ENCODE peak calls at places on chromosomes 5 and 9, in seven cellular contexts. One of them, this sample, is unnamed.

GRCh38 chr5:101590384-101590783 is 687.3 kb upstream of the ST8SIA4 start:
- DNase-seq in thoracic aorta: no peak
- DNase-seq in WERI-Rb-1: peak
- DNase-seq in stomach: no peak
- DNase-seq in B cell: no peak
- DNase-seq in tibial nerve: no peak
- DNase-seq in fibroblast of mammary gland: peak
- DNase-seq in this sample: no peak

GRCh38 chr5:172724658-172725183 is 46.3 kb downstream of the DUSP1 start:
- DNase-seq in thoracic aorta: no peak
- DNase-seq in WERI-Rb-1: no peak
- DNase-seq in stomach: no peak
- DNase-seq in B cell: no peak
- DNase-seq in tibial nerve: no peak
- DNase-seq in fibroblast of mammary gland: no peak
- DNase-seq in this sample: no peak

GRCh38 chr5:71786337-71787060 is 67.4 kb downstream of the CARTPT start:
- DNase-seq in thoracic aorta: no peak
- DNase-seq in WERI-Rb-1: no peak
- DNase-seq in stomach: no peak
- DNase-seq in B cell: no peak
- DNase-seq in tibial nerve: no peak
- DNase-seq in fibroblast of mammary gland: no peak
- DNase-seq in this sample: no peak

GRCh38 chr9:976805-977360 is 428 bp downstream of the DMRT3 start:
- DNase-seq in thoracic aorta: no peak
- DNase-seq in WERI-Rb-1: peak
- DNase-seq in stomach: no peak
- DNase-seq in B cell: no peak
- DNase-seq in tibial nerve: no peak
- DNase-seq in fibroblast of mammary gland: no peak
- DNase-seq in this sample: no peak

GRCh38 chr5:135461752-135462151 is 9.6 kb upstream of the TIFAB start:
- DNase-seq in thoracic aorta: no peak
- DNase-seq in WERI-Rb-1: no peak
- DNase-seq in stomach: no peak
- DNase-seq in B cell: no peak
- DNase-seq in tibial nerve: no peak
- DNase-seq in fibroblast of mammary gland: no peak
- DNase-seq in this sample: no peak

GRCh38 chr9:76984476-76984875 is 35.0 kb upstream of the FOXB2 start:
- DNase-seq in thoracic aorta: no peak
- DNase-seq in WERI-Rb-1: no peak
- DNase-seq in stomach: no peak
- DNase-seq in B cell: no peak
- DNase-seq in tibial nerve: no peak
- DNase-seq in fibroblast of mammary gland: peak
- DNase-seq in this sample: no peak

GRCh38 chr5:139650689-139651501 is 2.7 kb downstream of the CXXC5 start:
- DNase-seq in thoracic aorta: no peak
- DNase-seq in WERI-Rb-1: peak
- DNase-seq in stomach: peak
- DNase-seq in B cell: no peak
- DNase-seq in tibial nerve: peak
- DNase-seq in fibroblast of mammary gland: no peak
- DNase-seq in this sample: no peak

GRCh38 chr5:73299665-73300435 is 126.9 kb downstream of the TMEM174 start:
- DNase-seq in thoracic aorta: no peak
- DNase-seq in WERI-Rb-1: no peak
- DNase-seq in stomach: no peak
- DNase-seq in B cell: no peak
- DNase-seq in tibial nerve: no peak
- DNase-seq in fibroblast of mammary gland: no peak
- DNase-seq in this sample: no peak

GRCh38 chr9:122930541-122930932 is 775 bp downstream of the ZBTB26 start:
- DNase-seq in thoracic aorta: no peak
- DNase-seq in WERI-Rb-1: no peak
- DNase-seq in stomach: no peak
- DNase-seq in B cell: no peak
- DNase-seq in tibial nerve: no peak
- DNase-seq in fibroblast of mammary gland: no peak
- DNase-seq in this sample: no peak

GRCh38 chr5:168908207-168908606 is 329.0 kb upstream of the PANK3 start:
- DNase-seq in thoracic aorta: no peak
- DNase-seq in WERI-Rb-1: no peak
- DNase-seq in stomach: no peak
- DNase-seq in B cell: no peak
- DNase-seq in tibial nerve: no peak
- DNase-seq in fibroblast of mammary gland: peak
- DNase-seq in this sample: no peak

GRCh38 chr5:138068742-138069375 is 15.0 kb upstream of the WNT8A start:
- DNase-seq in thoracic aorta: peak
- DNase-seq in WERI-Rb-1: peak
- DNase-seq in stomach: peak
- DNase-seq in B cell: peak
- DNase-seq in tibial nerve: peak
- DNase-seq in fibroblast of mammary gland: peak
- DNase-seq in this sample: peak

GRCh38 chr9:138096192-138096845 is 218.7 kb downstream of the CACNA1B start:
- DNase-seq in thoracic aorta: no peak
- DNase-seq in WERI-Rb-1: no peak
- DNase-seq in stomach: peak
- DNase-seq in B cell: no peak
- DNase-seq in tibial nerve: no peak
- DNase-seq in fibroblast of mammary gland: no peak
- DNase-seq in this sample: no peak

GRCh38 chr5:146797683-146798082 is 80.9 kb downstream of the PPP2R2B start:
- DNase-seq in thoracic aorta: no peak
- DNase-seq in WERI-Rb-1: no peak
- DNase-seq in stomach: no peak
- DNase-seq in B cell: no peak
- DNase-seq in tibial nerve: no peak
- DNase-seq in fibroblast of mammary gland: no peak
- DNase-seq in this sample: no peak

GRCh38 chr5:154740483-154740882 is 14.7 kb upstream of the LARP1 start:
- DNase-seq in thoracic aorta: no peak
- DNase-seq in WERI-Rb-1: no peak
- DNase-seq in stomach: peak
- DNase-seq in B cell: no peak
- DNase-seq in tibial nerve: no peak
- DNase-seq in fibroblast of mammary gland: peak
- DNase-seq in this sample: no peak

GRCh38 chr9:23830949-23831730 is 5.1 kb upstream of the ELAVL2 start:
- DNase-seq in thoracic aorta: no peak
- DNase-seq in WERI-Rb-1: peak
- DNase-seq in stomach: no peak
- DNase-seq in B cell: no peak
- DNase-seq in tibial nerve: no peak
- DNase-seq in fibroblast of mammary gland: no peak
- DNase-seq in this sample: no peak

GRCh38 chr9:89961616-89962341 is 357.0 kb downstream of the GADD45G start:
- DNase-seq in thoracic aorta: no peak
- DNase-seq in WERI-Rb-1: no peak
- DNase-seq in stomach: no peak
- DNase-seq in B cell: peak
- DNase-seq in tibial nerve: no peak
- DNase-seq in fibroblast of mammary gland: peak
- DNase-seq in this sample: no peak

GRCh38 chr5:53983568-53984465 is 326.6 kb downstream of the ARL15 start:
- DNase-seq in thoracic aorta: no peak
- DNase-seq in WERI-Rb-1: no peak
- DNase-seq in stomach: no peak
- DNase-seq in B cell: no peak
- DNase-seq in tibial nerve: no peak
- DNase-seq in fibroblast of mammary gland: peak
- DNase-seq in this sample: no peak

GRCh38 chr5:117691364-117691763 is 1116.7 kb upstream of the SEMA6A start:
- DNase-seq in thoracic aorta: no peak
- DNase-seq in WERI-Rb-1: no peak
- DNase-seq in stomach: no peak
- DNase-seq in B cell: no peak
- DNase-seq in tibial nerve: no peak
- DNase-seq in fibroblast of mammary gland: no peak
- DNase-seq in this sample: no peak

GRCh38 chr5:88734191-88734640 is 148.8 kb downstream of the MEF2C start:
- DNase-seq in thoracic aorta: no peak
- DNase-seq in WERI-Rb-1: no peak
- DNase-seq in stomach: no peak
- DNase-seq in B cell: peak
- DNase-seq in tibial nerve: no peak
- DNase-seq in fibroblast of mammary gland: no peak
- DNase-seq in this sample: no peak

GRCh38 chr5:65822696-65823095 is 100.7 kb downstream of the NLN start:
- DNase-seq in thoracic aorta: no peak
- DNase-seq in WERI-Rb-1: no peak
- DNase-seq in stomach: no peak
- DNase-seq in B cell: no peak
- DNase-seq in tibial nerve: no peak
- DNase-seq in fibroblast of mammary gland: no peak
- DNase-seq in this sample: no peak

GRCh38 chr5:87300744-87301143 is 33.1 kb downstream of the RASA1 start:
- DNase-seq in thoracic aorta: peak
- DNase-seq in WERI-Rb-1: no peak
- DNase-seq in stomach: no peak
- DNase-seq in B cell: no peak
- DNase-seq in tibial nerve: no peak
- DNase-seq in fibroblast of mammary gland: peak
- DNase-seq in this sample: no peak

GRCh38 chr9:133768371-133768858 is 30.3 kb upstream of the SARDH start:
- DNase-seq in thoracic aorta: no peak
- DNase-seq in WERI-Rb-1: peak
- DNase-seq in stomach: peak
- DNase-seq in B cell: no peak
- DNase-seq in tibial nerve: no peak
- DNase-seq in fibroblast of mammary gland: no peak
- DNase-seq in this sample: no peak

GRCh38 chr9:133767625-133768024 is 29.5 kb upstream of the SARDH start:
- DNase-seq in thoracic aorta: no peak
- DNase-seq in WERI-Rb-1: peak
- DNase-seq in stomach: peak
- DNase-seq in B cell: no peak
- DNase-seq in tibial nerve: no peak
- DNase-seq in fibroblast of mammary gland: no peak
- DNase-seq in this sample: no peak

GRCh38 chr9:133770076-133770777 is 32.1 kb upstream of the SARDH start:
- DNase-seq in thoracic aorta: no peak
- DNase-seq in WERI-Rb-1: peak
- DNase-seq in stomach: peak
- DNase-seq in B cell: no peak
- DNase-seq in tibial nerve: no peak
- DNase-seq in fibroblast of mammary gland: no peak
- DNase-seq in this sample: no peak

GRCh38 chr9:133769511-133770075 is 31.4 kb upstream of the SARDH start:
- DNase-seq in thoracic aorta: no peak
- DNase-seq in WERI-Rb-1: peak
- DNase-seq in stomach: peak
- DNase-seq in B cell: no peak
- DNase-seq in tibial nerve: no peak
- DNase-seq in fibroblast of mammary gland: no peak
- DNase-seq in this sample: no peak

GRCh38 chr9:133768859-133769510 is 30.8 kb upstream of the SARDH start:
- DNase-seq in thoracic aorta: no peak
- DNase-seq in WERI-Rb-1: peak
- DNase-seq in stomach: peak
- DNase-seq in B cell: no peak
- DNase-seq in tibial nerve: no peak
- DNase-seq in fibroblast of mammary gland: no peak
- DNase-seq in this sample: no peak
- TF ChIP-seq CTCF in thoracic aorta: no peak
- TF ChIP-seq CTCF in WERI-Rb-1: peak
- TF ChIP-seq CTCF in stomach: no peak
- TF ChIP-seq CTCF in B cell: no peak
- TF ChIP-seq CTCF in tibial nerve: no peak
- TF ChIP-seq CTCF in fibroblast of mammary gland: no peak
- TF ChIP-seq CTCF in this sample: no peak

GRCh38 chr9:124820606-124821246 is 32.5 kb upstream of the WDR38 start:
- DNase-seq in thoracic aorta: no peak
- DNase-seq in WERI-Rb-1: peak
- DNase-seq in stomach: no peak
- DNase-seq in B cell: no peak
- DNase-seq in tibial nerve: no peak
- DNase-seq in fibroblast of mammary gland: no peak
- DNase-seq in this sample: no peak

GRCh38 chr9:124814178-124814535 is 37.2 kb downstream of the OLFML2A start:
- DNase-seq in thoracic aorta: no peak
- DNase-seq in WERI-Rb-1: peak
- DNase-seq in stomach: no peak
- DNase-seq in B cell: no peak
- DNase-seq in tibial nerve: no peak
- DNase-seq in fibroblast of mammary gland: no peak
- DNase-seq in this sample: no peak

GRCh38 chr9:124821247-124821623 is 32.0 kb upstream of the WDR38 start:
- DNase-seq in thoracic aorta: no peak
- DNase-seq in WERI-Rb-1: no peak
- DNase-seq in stomach: no peak
- DNase-seq in B cell: no peak
- DNase-seq in tibial nerve: no peak
- DNase-seq in fibroblast of mammary gland: no peak
- DNase-seq in this sample: no peak

GRCh38 chr9:124815601-124816000 is 37.7 kb upstream of the WDR38 start:
- DNase-seq in thoracic aorta: no peak
- DNase-seq in WERI-Rb-1: no peak
- DNase-seq in stomach: no peak
- DNase-seq in B cell: no peak
- DNase-seq in tibial nerve: no peak
- DNase-seq in fibroblast of mammary gland: no peak
- DNase-seq in this sample: no peak

GRCh38 chr9:124818431-124819281 is 34.6 kb upstream of the WDR38 start:
- DNase-seq in thoracic aorta: no peak
- DNase-seq in WERI-Rb-1: peak
- DNase-seq in stomach: no peak
- DNase-seq in B cell: no peak
- DNase-seq in tibial nerve: no peak
- DNase-seq in fibroblast of mammary gland: peak
- DNase-seq in this sample: no peak
- TF ChIP-seq CTCF in thoracic aorta: no peak
- TF ChIP-seq CTCF in WERI-Rb-1: peak
- TF ChIP-seq CTCF in stomach: no peak
- TF ChIP-seq CTCF in B cell: no peak
- TF ChIP-seq CTCF in tibial nerve: no peak
- TF ChIP-seq CTCF in fibroblast of mammary gland: no peak
- TF ChIP-seq CTCF in this sample: no peak

GRCh38 chr5:51389326-51389581 is 6.0 kb downstream of the ISL1 start:
- DNase-seq in thoracic aorta: no peak
- DNase-seq in WERI-Rb-1: no peak
- DNase-seq in stomach: no peak
- DNase-seq in B cell: no peak
- DNase-seq in tibial nerve: no peak
- DNase-seq in fibroblast of mammary gland: no peak
- DNase-seq in this sample: no peak
- TF ChIP-seq CTCF in thoracic aorta: no peak
- TF ChIP-seq CTCF in WERI-Rb-1: no peak
- TF ChIP-seq CTCF in stomach: no peak
- TF ChIP-seq CTCF in B cell: no peak
- TF ChIP-seq CTCF in tibial nerve: no peak
- TF ChIP-seq CTCF in fibroblast of mammary gland: no peak
- TF ChIP-seq CTCF in this sample: no peak

DNA sequence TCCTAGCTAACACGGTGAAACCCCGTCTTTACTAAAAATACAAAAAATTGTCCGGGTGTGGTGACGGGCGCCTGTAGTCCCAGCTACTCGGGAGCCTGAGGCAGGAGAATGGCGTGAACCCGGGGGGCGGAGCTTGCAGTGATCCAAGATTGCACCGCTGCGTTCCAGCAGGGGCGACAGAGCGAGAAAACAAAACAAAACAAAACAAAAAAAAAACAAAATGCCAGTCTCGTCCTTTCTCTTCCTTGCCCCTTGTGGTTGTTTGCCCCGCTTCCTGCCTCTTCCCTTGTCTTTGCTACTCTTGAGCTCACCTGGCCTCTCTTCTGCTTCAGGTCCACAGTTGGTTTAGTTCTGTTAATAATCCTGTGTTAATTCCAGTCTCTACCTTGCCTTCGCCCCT is 22.5 kb downstream of the PRDM6 start:
- DNase-seq in thoracic aorta: no peak
- DNase-seq in WERI-Rb-1: no peak
- DNase-seq in stomach: no peak
- DNase-seq in B cell: no peak
- DNase-seq in tibial nerve: no peak
- DNase-seq in fibroblast of mammary gland: no peak
- DNase-seq in this sample: no peak
- TF ChIP-seq CTCF in thoracic aorta: no peak
- TF ChIP-seq CTCF in WERI-Rb-1: no peak
- TF ChIP-seq CTCF in stomach: no peak
- TF ChIP-seq CTCF in B cell: no peak
- TF ChIP-seq CTCF in tibial nerve: no peak
- TF ChIP-seq CTCF in fibroblast of mammary gland: no peak
- TF ChIP-seq CTCF in this sample: no peak

This sample was measured in omental fat pad.